ENCODE peak calls at places on chromosomes 12 and 14, in six cellular contexts. M is thoracic aorta, U is neural progenitor cell, J is coronary artery, Q is mammary epithelial cell, W is MCF 10A. X is an unnamed sample.

GRCh38 chr14:34619399-34619920 is 10.5 kb downstream of the SNX6 start:
- DNase-seq in M (no peak), J (no peak), U (no peak), Q (no peak), W (no peak), X (no peak)

GRCh38 chr12:42182394-42182793 is 37.7 kb upstream of the GXYLT1 start:
- DNase-seq in U (no peak), J (no peak), M (no peak), W (no peak), Q (no peak), X (no peak)

GRCh38 chr14:96088131-96088880 is 49.1 kb downstream of the C14orf132 start:
- DNase-seq in M (no peak), W (no peak), Q (no peak), U (no peak), J (no peak), X (no peak)

GRCh38 chr12:116266631-116267349 is 10.7 kb downstream of the MED13L start:
- DNase-seq in M (no peak), Q (peak), W (no peak), U (no peak), J (no peak), X (no peak)

GRCh38 chr12:114817491-114818440 is 133.8 kb upstream of the TBX3 start:
- DNase-seq in U (no peak), Q (no peak), W (no peak), J (no peak), M (no peak), X (no peak)

GRCh38 chr12:71746983-71747611 is 7.6 kb upstream of the RAB21 start:
- DNase-seq in M (no peak), W (peak), Q (peak), U (peak), J (no peak), X (no peak)

GRCh38 chr14:73269729-73270651 is 32.7 kb downstream of the PAPLN start:
- DNase-seq in U (peak), J (peak), W (no peak), M (no peak), Q (no peak), X (no peak)

GRCh38 chr12:84036912-84037311 is 875.7 kb downstream of the SLC6A15 start:
- DNase-seq in J (no peak), W (no peak), M (no peak), Q (no peak), U (no peak), X (no peak)

GRCh38 chr12:13000616-13000934 is 510 bp upstream of the HEBP1 start:
- DNase-seq in M (no peak), J (no peak), Q (no peak), W (peak), U (peak), X (no peak)

GRCh38 chr12:124630791-124631313 is 63.4 kb upstream of the NCOR2 start:
- DNase-seq in M (no peak), Q (no peak), W (no peak), U (no peak), J (no peak), X (no peak)

GRCh38 chr14:94989946-94990345 is 167.4 kb downstream of the DICER1 start:
- DNase-seq in U (no peak), M (no peak), Q (peak), J (no peak), W (peak), X (no peak)

GRCh38 chr12:57896437-57897201 is 44.7 kb upstream of the ATP23 start:
- DNase-seq in U (peak), W (peak), M (no peak), J (peak), Q (no peak), X (no peak)

GRCh38 chr12:3496964-3497363 is 6.0 kb downstream of the PRMT8 start:
- DNase-seq in W (peak), Q (peak), M (no peak), U (peak), J (no peak), X (no peak)

GRCh38 chr12:110658882-110659281 is 30.0 kb downstream of the HVCN1 start:
- DNase-seq in J (no peak), U (no peak), M (no peak), Q (no peak), W (no peak), X (no peak)

GRCh38 chr12:65656904-65657351 is 167.4 kb upstream of the HMGA2 start:
- DNase-seq in W (peak), M (no peak), Q (peak), U (no peak), J (no peak), X (no peak)

GRCh38 chr12:15627995-15628945 is 160.9 kb downstream of the EPS8 start:
- DNase-seq in U (no peak), Q (no peak), J (no peak), W (no peak), M (no peak), X (no peak)

GRCh38 chr12:120175062-120175461 is 19.5 kb downstream of the GCN1 start:
- DNase-seq in U (no peak), M (no peak), W (no peak), Q (no peak), J (no peak), X (no peak)

GRCh38 chr12:26746315-26746714 is 86.7 kb downstream of the ITPR2 start:
- DNase-seq in M (no peak), U (no peak), Q (peak), J (no peak), W (peak), X (no peak)

GRCh38 chr14:32635103-32635719 is 303.5 kb upstream of the NPAS3 start:
- DNase-seq in J (no peak), M (no peak), Q (peak), W (peak), U (no peak), X (no peak)

GRCh38 chr14:31027847-31028246 is 1.7 kb upstream of the STRN3 start:
- DNase-seq in M (no peak), J (no peak), W (no peak), U (no peak), Q (no peak), X (no peak)

GRCh38 chr14:90642239-90642717 is 174.0 kb downstream of the TTC7B start:
- DNase-seq in Q (no peak), W (no peak), U (peak), J (no peak), M (no peak), X (no peak)

GRCh38 chr14:60652674-60653387 is 3.6 kb upstream of the SIX1 start:
- DNase-seq in W (no peak), Q (no peak), M (no peak), U (peak), J (no peak), X (no peak)

GRCh38 chr14:61101803-61102548 is 120.9 kb downstream of the SLC38A6 start:
- DNase-seq in W (peak), Q (peak), J (no peak), M (no peak), U (no peak), X (no peak)

GRCh38 chr12:59431266-59431665 is 164.6 kb upstream of the SLC16A7 start:
- DNase-seq in M (no peak), J (no peak), Q (no peak), W (peak), U (no peak), X (no peak)

GRCh38 chr14:56195727-56196126 is 77.5 kb downstream of the PELI2 start:
- DNase-seq in Q (no peak), J (no peak), M (no peak), U (no peak), W (no peak), X (peak)

GRCh38 chr14:58557242-58557641 is 80.5 kb upstream of the DACT1 start:
- DNase-seq in Q (no peak), M (no peak), W (no peak), U (peak), J (no peak), X (no peak)

DNA sequence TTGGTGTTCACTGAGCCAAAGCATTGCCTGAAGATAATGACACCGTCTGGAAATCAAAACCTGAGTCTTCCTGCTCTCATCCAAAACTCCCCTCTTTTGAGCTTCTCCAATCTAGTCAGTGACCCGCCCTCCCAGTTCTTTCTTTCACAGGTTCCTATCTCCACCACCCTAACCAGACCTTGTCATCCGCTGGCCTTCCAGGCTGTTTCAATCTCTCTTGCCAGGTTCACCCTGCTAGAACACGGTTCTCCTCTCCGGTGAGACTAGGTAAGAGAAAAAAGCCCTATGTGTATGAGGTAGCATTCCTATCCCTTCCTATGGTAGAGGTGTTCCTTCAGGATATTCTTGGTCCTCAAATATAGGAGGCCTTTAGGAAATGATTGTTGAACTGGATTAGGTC is 21.4 kb downstream of the SUSD6 start:
- DNase-seq in J (no peak), Q (no peak), M (no peak), W (no peak), U (no peak), X (no peak)
- TF ChIP-seq CTCF in J (no peak), Q (no peak), M (no peak), W (no peak), U (no peak), X (no peak)

GRCh38 chr12:108063192-108063591 is 65.9 kb upstream of the WSCD2 start:
- DNase-seq in W (peak), M (no peak), J (no peak), U (peak), Q (no peak), X (no peak)
- TF ChIP-seq CTCF in W (peak), M (no peak), J (no peak), U (peak), Q (peak), X (peak)

GRCh38 chr12:79945455-79945854 is 10.6 kb upstream of the PPP1R12A start:
- DNase-seq in Q (no peak), U (no peak), J (no peak), M (no peak), W (no peak), X (no peak)

GRCh38 chr12:79939728-79940306 is 4.9 kb upstream of the PPP1R12A start:
- DNase-seq in Q (no peak), W (no peak), J (no peak), U (no peak), M (no peak), X (no peak)

GRCh38 chr12:79949098-79949497 is 14.2 kb upstream of the PPP1R12A start:
- DNase-seq in Q (no peak), M (no peak), W (no peak), U (no peak), J (no peak), X (no peak)

GRCh38 chr12:79938843-79939242 is 3.9 kb upstream of the PPP1R12A start:
- DNase-seq in M (no peak), U (no peak), J (no peak), Q (no peak), W (no peak), X (no peak)

DNA sequence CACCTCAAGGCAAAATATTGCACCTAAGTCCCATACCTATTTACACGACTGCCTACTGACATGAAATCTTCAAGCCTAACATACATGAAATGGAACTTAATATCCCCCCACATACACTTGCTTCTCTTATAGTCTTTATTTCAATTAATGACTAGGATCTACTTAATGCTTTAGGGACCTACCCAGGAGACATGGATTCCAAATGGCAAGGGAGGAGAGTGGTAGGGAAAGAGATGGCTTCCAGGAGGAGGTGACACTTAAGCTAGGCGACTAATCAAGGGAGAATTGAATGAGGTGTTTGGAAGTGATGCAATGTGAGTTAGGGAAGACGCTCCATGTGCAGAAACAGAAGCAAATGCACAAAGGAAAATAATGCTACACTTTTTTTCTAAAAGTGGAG is 9.7 kb upstream of the PPP1R12A start:
- DNase-seq in J (no peak), M (no peak), W (no peak), U (no peak), Q (no peak), X (no peak)
- TF ChIP-seq CTCF in J (no peak), M (no peak), W (no peak), U (no peak), Q (no peak), X (no peak)

GRCh38 chr12:54937376-54937775 is 47.2 kb downstream of the TESPA1 start:
- DNase-seq in U (no peak), M (no peak), J (no peak), W (no peak), Q (no peak), X (no peak)

GRCh38 chr12:54936736-54937135 is 47.8 kb downstream of the TESPA1 start:
- DNase-seq in W (peak), M (no peak), U (no peak), J (no peak), Q (peak), X (no peak)

GRCh38 chr12:54934419-54934818 is 50.1 kb downstream of the TESPA1 start:
- DNase-seq in M (no peak), W (no peak), U (no peak), Q (no peak), J (no peak), X (no peak)

GRCh38 chr12:54933381-54933780 is 51.2 kb downstream of the TESPA1 start:
- DNase-seq in U (no peak), W (peak), J (no peak), Q (peak), M (no peak), X (no peak)

DNA sequence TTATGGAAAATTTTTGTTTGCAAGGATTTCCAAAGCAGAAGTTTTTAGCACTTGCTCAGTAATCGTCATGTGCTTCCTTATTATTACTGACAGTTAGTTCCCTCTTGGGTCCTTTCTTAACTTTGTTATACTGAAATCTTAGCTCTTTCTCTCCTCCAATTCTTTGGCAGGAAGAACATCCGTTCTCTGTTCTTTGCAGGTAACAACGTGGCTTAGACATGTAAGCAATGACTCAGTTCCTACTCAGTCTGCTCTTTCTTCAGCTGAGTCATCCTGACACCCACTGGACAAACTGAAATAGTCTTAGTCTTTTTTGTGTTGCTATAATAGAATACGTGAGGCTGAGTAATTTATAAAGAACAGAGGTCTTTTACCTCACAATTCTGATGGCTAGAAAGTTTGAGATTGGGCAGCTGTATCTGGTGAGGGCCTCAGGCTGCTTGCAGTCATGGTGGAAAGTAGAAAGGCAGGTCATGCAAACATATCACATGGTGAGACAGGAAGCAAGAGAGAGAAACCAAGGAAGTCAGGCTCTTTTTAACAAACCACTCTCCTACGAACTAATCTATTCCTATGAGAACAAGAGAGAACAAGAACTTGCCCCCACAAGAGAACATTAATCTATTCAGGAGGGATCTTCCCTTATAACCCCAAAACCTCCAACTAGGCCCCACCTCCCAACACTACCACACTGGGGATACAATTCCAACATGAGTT is 49.2 kb downstream of the TESPA1 start:
- DNase-seq in W (peak), Q (peak), M (no peak), U (no peak), J (no peak), X (no peak)
- TF ChIP-seq CTCF in W (peak), Q (no peak), M (no peak), U (no peak), J (no peak), X (no peak)

DNA sequence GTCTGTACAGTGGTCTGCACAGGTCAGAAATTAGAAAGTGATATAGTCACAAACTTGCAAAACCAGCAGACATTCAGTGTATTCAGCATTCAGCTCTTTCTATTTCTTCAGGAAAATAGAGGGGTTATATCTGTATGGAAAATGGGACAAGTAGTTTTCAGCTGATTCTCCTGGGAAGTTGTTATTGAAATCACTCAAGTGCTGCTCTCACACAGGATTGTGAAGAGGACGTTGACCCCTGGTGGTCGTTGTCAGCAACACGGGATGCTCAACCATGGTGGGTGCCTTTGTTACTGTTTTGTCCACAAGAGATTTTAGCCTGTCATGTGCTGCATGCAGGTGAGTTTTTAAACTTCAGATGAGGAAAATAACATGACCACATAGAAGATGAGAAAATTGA is 981.8 kb downstream of the TMEM121 start:
- DNase-seq in U (no peak), M (no peak), W (no peak), J (no peak), Q (no peak), X (no peak)
- TF ChIP-seq CTCF in U (no peak), M (no peak), W (no peak), J (no peak), Q (no peak), X (no peak)

DNA sequence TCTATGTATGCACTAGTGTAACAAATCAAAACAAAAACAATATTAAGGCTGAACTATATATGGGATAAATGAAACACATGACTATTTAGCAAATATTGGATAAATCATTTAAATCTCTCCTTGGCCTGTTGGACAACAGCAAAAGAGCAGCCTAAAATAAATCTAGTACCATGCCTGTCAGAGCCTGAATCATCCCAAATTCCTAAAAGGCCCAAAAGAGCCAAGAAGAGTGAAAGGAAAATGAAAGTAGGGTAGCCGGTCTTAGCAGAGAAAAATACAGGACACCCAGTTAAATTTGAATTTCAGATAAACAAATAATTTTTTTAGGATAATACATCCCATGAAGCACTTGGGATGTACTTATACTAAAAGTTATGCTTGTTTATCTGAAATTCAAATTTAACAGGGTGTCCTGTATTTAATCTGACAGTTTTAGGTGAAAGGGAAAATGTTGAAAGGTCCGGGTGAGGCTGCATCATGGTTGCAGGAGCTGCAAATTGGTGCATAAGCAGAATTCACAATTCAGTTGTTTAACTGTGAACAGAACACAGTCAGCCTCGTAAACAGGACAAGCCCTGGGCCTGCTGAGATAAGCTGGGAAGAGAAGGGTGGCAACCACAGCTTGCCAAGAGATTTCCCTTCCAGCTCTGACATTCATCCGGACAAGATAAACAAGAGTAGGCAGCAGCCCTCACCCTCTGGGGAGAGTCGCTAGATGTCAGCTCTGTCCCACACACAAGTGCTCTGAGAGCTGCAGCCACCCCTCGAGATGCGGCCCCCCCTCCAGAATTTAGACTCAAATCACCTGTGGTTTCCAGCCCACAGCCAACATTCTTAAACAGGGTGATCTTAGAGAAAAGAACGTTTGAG is 30.3 kb downstream of the DMAC2L start:
- DNase-seq in J (no peak), M (no peak), Q (peak), U (peak), W (peak), X (no peak)
- TF ChIP-seq CTCF in J (no peak), M (no peak), Q (peak), U (peak), W (peak), X (peak)

GRCh38 chr12:4779749-4780148 is 59.5 kb downstream of the GALNT8 start:
- DNase-seq in M (no peak), W (no peak), J (no peak), Q (no peak), U (peak), X (no peak)
- TF ChIP-seq CTCF in M (no peak), W (no peak), J (no peak), Q (no peak), U (no peak), X (no peak)

GRCh38 chr12:45887544-45887943 is 102.8 kb downstream of the SCAF11 start:
- DNase-seq in U (no peak), M (no peak), J (no peak), Q (no peak), W (no peak), X (no peak)

GRCh38 chr12:45895961-45896360 is 94.4 kb downstream of the SCAF11 start:
- DNase-seq in J (no peak), U (no peak), Q (no peak), W (no peak), M (no peak), X (no peak)

GRCh38 chr12:45890276-45890675 is 100.1 kb downstream of the SCAF11 start:
- DNase-seq in J (no peak), U (no peak), Q (no peak), W (no peak), M (no peak), X (no peak)

GRCh38 chr12:45898094-45898493 is 92.3 kb downstream of the SCAF11 start:
- DNase-seq in J (no peak), W (no peak), U (no peak), M (no peak), Q (no peak), X (no peak)

GRCh38 chr12:45893240-45893639 is 97.1 kb downstream of the SCAF11 start:
- DNase-seq in M (no peak), U (peak), W (no peak), Q (peak), J (no peak), X (no peak)
- TF ChIP-seq CTCF in M (no peak), U (peak), W (peak), Q (no peak), J (no peak), X (no peak)

GRCh38 chr12:1277905-1278304 is 286.9 kb downstream of the ERC1 start:
- DNase-seq in J (no peak), Q (no peak), U (peak), W (no peak), M (no peak), X (no peak)

GRCh38 chr12:1282670-1283361 is 291.8 kb downstream of the ERC1 start:
- DNase-seq in U (no peak), M (no peak), W (no peak), Q (no peak), J (no peak), X (no peak)

GRCh38 chr12:1284611-1285010 is 293.6 kb downstream of the ERC1 start:
- DNase-seq in M (no peak), W (no peak), Q (no peak), U (no peak), J (no peak), X (no peak)

GRCh38 chr12:1281683-1282366 is 290.8 kb downstream of the ERC1 start:
- DNase-seq in U (no peak), J (no peak), M (no peak), Q (no peak), W (no peak), X (no peak)

GRCh38 chr12:1279050-1279449 is 288.0 kb downstream of the ERC1 start:
- DNase-seq in Q (no peak), W (no peak), U (no peak), M (no peak), J (no peak), X (no peak)
- TF ChIP-seq CTCF in Q (no peak), W (no peak), U (peak), M (no peak), J (no peak), X (peak)

X was measured in osteocyte.